ENCODE peak calls at places on chromosome 20, in five cellular contexts. C is natural killer cell, O is K562, F is mesothelial cell of epicardium, H is Calu3. A is an unnamed sample.

GRCh38 chr20:5947276-5947675 is 3.1 kb downstream of the TRMT6 start:
- DNase-seq in O (no peak), H (no peak), C (no peak), F (no peak), A (peak)

GRCh38 chr20:7596541-7596940 is 343.7 kb downstream of the HAO1 start:
- DNase-seq in F (no peak), O (no peak), H (no peak), C (no peak), A (no peak)

GRCh38 chr20:62606551-62607201 is 35.6 kb upstream of the SLCO4A1 start:
- DNase-seq in C (no peak), H (no peak), O (no peak), F (no peak), A (no peak)

GRCh38 chr20:19937651-19938420 is 79.3 kb upstream of the NAA20 start:
- DNase-seq in O (no peak), C (no peak), F (no peak), H (no peak), A (peak)

GRCh38 chr20:44695295-44696230 is 19.6 kb upstream of the CCN5 start:
- DNase-seq in O (no peak), H (no peak), F (no peak), C (no peak), A (no peak)

GRCh38 chr20:4065405-4065841 is 50.1 kb upstream of the RNF24 start:
- DNase-seq in H (no peak), C (no peak), F (no peak), O (no peak), A (no peak)

GRCh38 chr20:63051911-63052310 is 45.1 kb upstream of the BHLHE23 start:
- DNase-seq in H (no peak), C (no peak), F (no peak), O (no peak), A (no peak)

GRCh38 chr20:48227381-48227780 is 442.1 kb upstream of the SULF2 start:
- DNase-seq in F (no peak), H (no peak), C (no peak), O (no peak), A (no peak)

GRCh38 chr20:21027569-21027968 is 78.6 kb downstream of the LINC00237 start:
- DNase-seq in O (no peak), C (no peak), H (no peak), F (no peak), A (no peak)

GRCh38 chr20:40284611-40285010 is 404.4 kb downstream of the MAFB start:
- DNase-seq in H (no peak), F (no peak), O (no peak), C (no peak), A (no peak)

GRCh38 chr20:8414611-8415274 is 282.7 kb downstream of the PLCB1 start:
- DNase-seq in C (no peak), F (no peak), H (no peak), O (no peak), A (no peak)

GRCh38 chr20:56424931-56425330 is 12.9 kb downstream of the CASS4 start:
- DNase-seq in F (peak), O (no peak), H (no peak), C (no peak), A (no peak)

GRCh38 chr20:53901064-53901463 is 169.3 kb downstream of the BCAS1 start:
- DNase-seq in O (no peak), F (no peak), H (peak), C (no peak), A (no peak)

GRCh38 chr20:35726759-35727711 is 15.0 kb downstream of the RBM39 start:
- DNase-seq in H (no peak), O (no peak), F (no peak), C (no peak), A (no peak)

GRCh38 chr20:52830598-52830997 is 141.6 kb upstream of the TSHZ2 start:
- DNase-seq in H (no peak), O (no peak), C (no peak), F (no peak), A (no peak)

GRCh38 chr20:61650912-61651733 is 399.1 kb downstream of the CDH4 start:
- DNase-seq in H (no peak), F (no peak), O (no peak), C (no peak), A (no peak)

GRCh38 chr20:308427-309038 is 11.2 kb downstream of the ZCCHC3 start:
- DNase-seq in H (no peak), C (no peak), O (no peak), F (no peak), A (no peak)

GRCh38 chr20:57222631-57222950 is 43.9 kb downstream of the BMP7 start:
- DNase-seq in C (no peak), O (no peak), H (no peak), F (no peak), A (no peak)

GRCh38 chr20:37627767-37628130 is 66.1 kb upstream of the CTNNBL1 start:
- DNase-seq in H (peak), O (no peak), C (no peak), F (no peak), A (no peak)

GRCh38 chr20:28616354-28616753 is 2641.1 kb upstream of the DEFB115 start:
- DNase-seq in F (no peak), C (no peak), H (no peak), O (no peak), A (no peak)

GRCh38 chr20:64121586-64121985 is 14.2 kb upstream of the NPBWR2 start:
- DNase-seq in C (no peak), O (no peak), H (no peak), F (no peak), A (no peak)

GRCh38 chr20:19025430-19026120 is 186.9 kb upstream of the SLC24A3 start:
- DNase-seq in H (no peak), O (no peak), F (no peak), C (no peak), A (no peak)

GRCh38 chr20:58558483-58559367 is 43.5 kb upstream of the APCDD1L start:
- DNase-seq in F (no peak), C (no peak), H (no peak), O (peak), A (no peak)
- TF ChIP-seq CTCF in F (no peak), C (no peak), H (no peak), O (no peak), A (no peak)

GRCh38 chr20:51403465-51404220 is 138.9 kb downstream of the NFATC2 start:
- DNase-seq in H (no peak), F (no peak), O (no peak), C (no peak), A (no peak)
- TF ChIP-seq CTCF in H (no peak), F (no peak), O (no peak), C (no peak), A (no peak)

DNA sequence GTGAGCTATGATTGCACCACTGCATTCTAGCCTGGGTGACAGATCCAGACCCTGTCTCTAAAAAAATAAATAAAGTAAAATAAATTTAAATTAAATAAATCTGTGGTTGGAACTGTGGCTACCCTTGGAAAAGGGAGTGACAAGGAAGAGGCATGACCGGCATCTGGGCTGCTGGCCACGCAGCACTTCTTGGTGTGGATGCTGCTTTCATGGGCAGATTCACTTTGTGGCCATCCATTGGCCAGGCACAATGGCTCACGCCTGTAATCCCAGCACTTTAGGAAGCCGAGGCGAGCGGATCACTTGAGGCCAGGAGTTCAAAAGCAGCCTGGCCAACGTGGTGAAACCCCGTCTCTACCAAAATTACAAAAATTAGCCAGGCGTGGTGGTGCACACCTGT is 16.1 kb downstream of the EBF4 start:
- DNase-seq in H (no peak), O (no peak), C (no peak), F (no peak), A (no peak)
- TF ChIP-seq CTCF in H (no peak), O (no peak), C (no peak), F (no peak), A (no peak)

DNA sequence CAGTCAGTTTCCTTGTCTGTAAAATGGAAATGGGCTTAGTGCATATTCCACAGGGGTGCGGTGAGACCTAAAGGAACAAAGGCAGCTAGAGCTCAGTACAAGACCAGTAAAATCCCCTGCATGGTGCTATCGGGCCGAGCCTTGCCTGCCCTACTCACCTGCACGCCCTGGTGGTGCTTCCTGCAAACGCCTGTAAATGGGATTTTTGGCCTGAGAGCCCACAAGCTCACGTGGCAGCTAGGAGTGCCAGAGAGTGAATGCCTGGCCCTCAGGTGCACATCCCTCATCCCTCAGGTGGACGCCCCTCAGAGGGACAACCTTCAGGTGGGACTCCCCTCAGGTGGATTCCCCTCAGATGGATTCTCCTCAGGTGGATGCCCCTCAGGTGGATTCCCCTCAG is 48.0 kb upstream of the VSX1 start:
- DNase-seq in O (no peak), F (no peak), C (no peak), H (no peak), A (no peak)
- TF ChIP-seq CTCF in O (no peak), F (no peak), C (no peak), H (no peak), A (no peak)

A was measured in CD14-positive monocyte.